ENCODE peak calls at places on chromosomes 3 and 15, in ten cellular contexts. One of them, this sample, is unnamed.

GRCh38 chr3:124492824-124493223 is 237.4 kb upstream of the UMPS start:
- DNase-seq in endodermal cell: peak; percentile 92
- DNase-seq in sigmoid colon: no peak
- DNase-seq in HCT116: peak; percentile 54
- DNase-seq in pancreas: peak; percentile 44
- DNase-seq in psoas muscle: no peak
- DNase-seq in lower lobe of right lung: peak; percentile 49
- DNase-seq in body of pancreas: peak; percentile 73
- DNase-seq in ascending aorta: no peak
- DNase-seq in tibial artery: no peak
- DNase-seq in this sample: no peak

GRCh38 chr3:158452324-158452723 is 118.7 kb upstream of the MLF1 start:
- DNase-seq in endodermal cell: no peak
- DNase-seq in sigmoid colon: no peak
- DNase-seq in HCT116: no peak
- DNase-seq in pancreas: no peak
- DNase-seq in psoas muscle: no peak
- DNase-seq in lower lobe of right lung: no peak
- DNase-seq in body of pancreas: no peak
- DNase-seq in ascending aorta: no peak
- DNase-seq in tibial artery: no peak
- DNase-seq in this sample: no peak

GRCh38 chr3:19190602-19191001 is 42.3 kb downstream of the KCNH8 start:
- DNase-seq in endodermal cell: no peak
- DNase-seq in sigmoid colon: no peak
- DNase-seq in HCT116: no peak
- DNase-seq in pancreas: no peak
- DNase-seq in psoas muscle: no peak
- DNase-seq in lower lobe of right lung: no peak
- DNase-seq in body of pancreas: no peak
- DNase-seq in ascending aorta: no peak
- DNase-seq in tibial artery: no peak
- DNase-seq in this sample: no peak

GRCh38 chr15:74370471-74370870 is 3.0 kb upstream of the CYP11A1 start:
- DNase-seq in endodermal cell: no peak
- DNase-seq in sigmoid colon: peak; percentile 24
- DNase-seq in HCT116: no peak
- DNase-seq in pancreas: no peak
- DNase-seq in psoas muscle: no peak
- DNase-seq in lower lobe of right lung: no peak
- DNase-seq in body of pancreas: no peak
- DNase-seq in ascending aorta: no peak
- DNase-seq in tibial artery: no peak
- DNase-seq in this sample: no peak

GRCh38 chr3:57061556-57061955 is 1.1 kb downstream of the SPATA12 start:
- DNase-seq in endodermal cell: no peak
- DNase-seq in sigmoid colon: no peak
- DNase-seq in HCT116: no peak
- DNase-seq in pancreas: no peak
- DNase-seq in psoas muscle: no peak
- DNase-seq in lower lobe of right lung: no peak
- DNase-seq in body of pancreas: no peak
- DNase-seq in ascending aorta: no peak
- DNase-seq in tibial artery: no peak
- DNase-seq in this sample: no peak

GRCh38 chr3:117706037-117706436 is 996.5 kb downstream of the TUSC7 start:
- DNase-seq in endodermal cell: no peak
- DNase-seq in sigmoid colon: no peak
- DNase-seq in HCT116: no peak
- DNase-seq in pancreas: no peak
- DNase-seq in psoas muscle: no peak
- DNase-seq in lower lobe of right lung: no peak
- DNase-seq in body of pancreas: no peak
- DNase-seq in ascending aorta: no peak
- DNase-seq in tibial artery: no peak
- DNase-seq in this sample: no peak

GRCh38 chr15:34987182-34987488 is 952 bp downstream of the ZNF770 start:
- DNase-seq in endodermal cell: no peak
- DNase-seq in sigmoid colon: no peak
- DNase-seq in HCT116: no peak
- DNase-seq in pancreas: no peak
- DNase-seq in psoas muscle: no peak
- DNase-seq in lower lobe of right lung: no peak
- DNase-seq in body of pancreas: no peak
- DNase-seq in ascending aorta: no peak
- DNase-seq in tibial artery: no peak
- DNase-seq in this sample: no peak

GRCh38 chr3:148833223-148833622 is 5.6 kb downstream of the CPB1 start:
- DNase-seq in endodermal cell: no peak
- DNase-seq in sigmoid colon: no peak
- DNase-seq in HCT116: no peak
- DNase-seq in pancreas: no peak
- DNase-seq in psoas muscle: no peak
- DNase-seq in lower lobe of right lung: no peak
- DNase-seq in body of pancreas: no peak
- DNase-seq in ascending aorta: no peak
- DNase-seq in tibial artery: no peak
- DNase-seq in this sample: no peak

GRCh38 chr3:17973559-17973906 is 231.1 kb upstream of the TBC1D5 start:
- DNase-seq in endodermal cell: no peak
- DNase-seq in sigmoid colon: no peak
- DNase-seq in HCT116: no peak
- DNase-seq in pancreas: no peak
- DNase-seq in psoas muscle: no peak
- DNase-seq in lower lobe of right lung: no peak
- DNase-seq in body of pancreas: no peak
- DNase-seq in ascending aorta: no peak
- DNase-seq in tibial artery: no peak
- DNase-seq in this sample: no peak

GRCh38 chr3:55647086-55647485 is 160.0 kb upstream of the WNT5A start:
- DNase-seq in endodermal cell: no peak
- DNase-seq in sigmoid colon: no peak
- DNase-seq in HCT116: no peak
- DNase-seq in pancreas: no peak
- DNase-seq in psoas muscle: no peak
- DNase-seq in lower lobe of right lung: no peak
- DNase-seq in body of pancreas: no peak
- DNase-seq in ascending aorta: no peak
- DNase-seq in tibial artery: no peak
- DNase-seq in this sample: no peak

GRCh38 chr3:57331078-57331477 is 38.6 kb upstream of the ASB14 start:
- DNase-seq in endodermal cell: no peak
- DNase-seq in sigmoid colon: no peak
- DNase-seq in HCT116: no peak
- DNase-seq in pancreas: no peak
- DNase-seq in psoas muscle: no peak
- DNase-seq in lower lobe of right lung: no peak
- DNase-seq in body of pancreas: no peak
- DNase-seq in ascending aorta: no peak
- DNase-seq in tibial artery: no peak
- DNase-seq in this sample: no peak

GRCh38 chr3:120094776-120095225 is 554 bp upstream of the GSK3B start:
- DNase-seq in endodermal cell: peak; percentile 100
- DNase-seq in sigmoid colon: peak; percentile 100
- DNase-seq in HCT116: no peak
- DNase-seq in pancreas: peak; percentile 99
- DNase-seq in psoas muscle: peak; percentile 100
- DNase-seq in lower lobe of right lung: peak; percentile 98
- DNase-seq in body of pancreas: peak; percentile 98
- DNase-seq in ascending aorta: peak; percentile 100
- DNase-seq in tibial artery: peak; percentile 100
- DNase-seq in this sample: peak; percentile 98

GRCh38 chr3:45659661-45660566 is 29.3 kb upstream of the SACM1L start:
- DNase-seq in endodermal cell: peak; percentile 93
- DNase-seq in sigmoid colon: peak; percentile 87
- DNase-seq in HCT116: peak; percentile 41
- DNase-seq in pancreas: no peak
- DNase-seq in psoas muscle: peak; percentile 82
- DNase-seq in lower lobe of right lung: peak; percentile 76
- DNase-seq in body of pancreas: peak; percentile 73
- DNase-seq in ascending aorta: peak; percentile 86
- DNase-seq in tibial artery: peak; percentile 84
- DNase-seq in this sample: peak; percentile 85

GRCh38 chr3:152874896-152875749 is 40.2 kb downstream of the P2RY1 start:
- DNase-seq in endodermal cell: no peak
- DNase-seq in sigmoid colon: no peak
- DNase-seq in HCT116: no peak
- DNase-seq in pancreas: no peak
- DNase-seq in psoas muscle: no peak
- DNase-seq in lower lobe of right lung: no peak
- DNase-seq in body of pancreas: no peak
- DNase-seq in ascending aorta: no peak
- DNase-seq in tibial artery: no peak
- DNase-seq in this sample: no peak

GRCh38 chr3:155442066-155442465 is 148.6 kb upstream of the STRIT1 start:
- DNase-seq in endodermal cell: no peak
- DNase-seq in sigmoid colon: no peak
- DNase-seq in HCT116: no peak
- DNase-seq in pancreas: no peak
- DNase-seq in psoas muscle: no peak
- DNase-seq in lower lobe of right lung: no peak
- DNase-seq in body of pancreas: no peak
- DNase-seq in ascending aorta: no peak
- DNase-seq in tibial artery: no peak
- DNase-seq in this sample: no peak

GRCh38 chr3:71510485-71510884 is 73.0 kb downstream of the FOXP1 start:
- DNase-seq in endodermal cell: peak; percentile 55
- DNase-seq in sigmoid colon: no peak
- DNase-seq in HCT116: no peak
- DNase-seq in pancreas: no peak
- DNase-seq in psoas muscle: no peak
- DNase-seq in lower lobe of right lung: no peak
- DNase-seq in body of pancreas: no peak
- DNase-seq in ascending aorta: no peak
- DNase-seq in tibial artery: no peak
- DNase-seq in this sample: no peak

GRCh38 chr3:8637348-8637747 is 7.2 kb downstream of the SSUH2 start:
- DNase-seq in endodermal cell: no peak
- DNase-seq in sigmoid colon: peak; percentile 4
- DNase-seq in HCT116: no peak
- DNase-seq in pancreas: no peak
- DNase-seq in psoas muscle: no peak
- DNase-seq in lower lobe of right lung: no peak
- DNase-seq in body of pancreas: no peak
- DNase-seq in ascending aorta: no peak
- DNase-seq in tibial artery: peak; percentile 17
- DNase-seq in this sample: no peak
- H3K27me3 ChIP-seq in endodermal cell: no peaks in the 10 kb centered on the region
- H3K27me3 ChIP-seq in sigmoid colon: no peaks in the 10 kb centered on the region
- H3K27me3 ChIP-seq in HCT116: no peaks in the 10 kb centered on the region
- H3K27me3 ChIP-seq in pancreas: no peaks in the 10 kb centered on the region
- H3K27me3 ChIP-seq in psoas muscle: no peaks in the 10 kb centered on the region
- H3K27me3 ChIP-seq in lower lobe of right lung: no peaks in the 10 kb centered on the region
- H3K27me3 ChIP-seq in body of pancreas: no peaks in the 10 kb centered on the region
- H3K27me3 ChIP-seq in ascending aorta: no peaks in the 10 kb centered on the region
- H3K27me3 ChIP-seq in tibial artery: no peaks in the 10 kb centered on the region
- H3K27me3 ChIP-seq in this sample: no peaks in the 10 kb centered on the region

DNA sequence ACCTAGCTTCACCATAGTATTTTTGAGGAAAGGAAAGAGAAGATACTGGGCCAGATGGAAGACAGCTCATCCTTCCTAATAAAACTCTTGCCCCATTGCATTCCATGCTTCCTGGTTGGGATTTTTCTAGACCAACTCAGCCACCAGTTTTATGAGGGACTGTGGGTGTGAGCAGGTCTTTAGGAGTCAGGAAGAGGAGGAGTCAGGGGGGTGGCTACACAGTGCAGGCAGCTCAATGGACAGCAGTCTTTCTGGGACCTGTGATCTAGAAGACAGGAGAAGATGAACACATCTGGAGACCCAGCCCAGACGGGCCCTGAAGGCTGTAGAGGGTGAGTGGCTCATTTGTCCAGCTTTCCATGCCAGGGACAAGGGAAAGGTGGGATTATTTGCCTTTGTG is at the start of gene NOX5:
- DNase-seq in endodermal cell: no peak
- DNase-seq in sigmoid colon: no peak
- DNase-seq in HCT116: no peak
- DNase-seq in pancreas: no peak
- DNase-seq in psoas muscle: no peak
- DNase-seq in lower lobe of right lung: no peak
- DNase-seq in body of pancreas: no peak
- DNase-seq in ascending aorta: no peak
- DNase-seq in tibial artery: no peak
- DNase-seq in this sample: no peak
- H3K4me1 ChIP-seq in endodermal cell: peaks cover 3% of the 10 kb centered on the region
- H3K4me1 ChIP-seq in sigmoid colon: no peaks in the 10 kb centered on the region
- H3K4me1 ChIP-seq in HCT116: no peaks in the 10 kb centered on the region
- H3K4me1 ChIP-seq in pancreas: no peaks in the 10 kb centered on the region
- H3K4me1 ChIP-seq in psoas muscle: no peaks in the 10 kb centered on the region
- H3K4me1 ChIP-seq in lower lobe of right lung: no peaks in the 10 kb centered on the region
- H3K4me1 ChIP-seq in body of pancreas: no peaks in the 10 kb centered on the region
- H3K4me1 ChIP-seq in ascending aorta: no peaks in the 10 kb centered on the region
- H3K4me1 ChIP-seq in tibial artery: no peaks in the 10 kb centered on the region
- H3K4me1 ChIP-seq in this sample: no peaks in the 10 kb centered on the region

DNA sequence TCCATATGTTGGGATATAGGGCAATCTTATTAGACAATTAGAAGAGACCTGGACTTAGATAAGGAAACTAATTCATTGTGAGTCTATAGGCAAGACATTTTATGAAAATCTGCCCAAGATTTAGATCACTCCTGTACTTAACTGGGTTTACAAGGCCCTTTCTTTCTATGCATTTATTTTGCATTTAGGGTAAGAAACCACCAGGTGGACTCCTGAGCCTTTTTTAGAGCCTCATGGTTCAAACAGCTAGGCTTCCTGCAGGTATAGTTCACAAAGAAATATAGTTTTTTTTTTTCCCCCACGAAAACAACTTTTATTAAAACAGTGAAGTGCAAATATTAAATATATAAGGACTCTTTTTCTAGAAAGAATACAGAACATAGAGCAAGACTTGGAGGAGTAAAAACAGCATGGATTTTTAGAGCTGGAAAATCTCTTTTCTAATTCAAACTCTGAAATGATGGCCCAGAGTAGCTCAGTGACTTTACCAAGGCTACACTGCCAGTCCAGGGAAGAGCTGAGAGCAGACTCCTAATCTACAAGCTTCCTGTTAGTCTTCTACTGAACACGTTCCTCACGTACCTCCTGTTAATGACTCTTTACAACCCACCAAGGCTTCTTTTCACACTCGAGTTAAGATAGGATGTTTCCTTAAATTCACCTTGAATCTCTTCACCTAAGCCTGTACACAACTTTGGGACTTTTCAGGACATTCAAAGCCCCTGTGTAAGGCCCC is 401.0 kb upstream of the ATP11B start:
- DNase-seq in endodermal cell: no peak
- DNase-seq in sigmoid colon: no peak
- DNase-seq in HCT116: no peak
- DNase-seq in pancreas: no peak
- DNase-seq in psoas muscle: no peak
- DNase-seq in lower lobe of right lung: no peak
- DNase-seq in body of pancreas: no peak
- DNase-seq in ascending aorta: no peak
- DNase-seq in tibial artery: no peak
- DNase-seq in this sample: no peak
- TF ChIP-seq CTCF in endodermal cell: peak; percentile 75
- TF ChIP-seq CTCF in sigmoid colon: no peak
- TF ChIP-seq CTCF in HCT116: no peak
- TF ChIP-seq CTCF in pancreas: no peak
- TF ChIP-seq CTCF in psoas muscle: no peak
- TF ChIP-seq CTCF in lower lobe of right lung: no peak
- TF ChIP-seq CTCF in body of pancreas: no peak
- TF ChIP-seq CTCF in ascending aorta: no peak
- TF ChIP-seq CTCF in tibial artery: no peak
- TF ChIP-seq CTCF in this sample: no peak

GRCh38 chr3:184549793-184550585 is 11.6 kb upstream of the EPHB3 start:
- DNase-seq in endodermal cell: no peak
- DNase-seq in sigmoid colon: no peak
- DNase-seq in HCT116: no peak
- DNase-seq in pancreas: no peak
- DNase-seq in psoas muscle: no peak
- DNase-seq in lower lobe of right lung: no peak
- DNase-seq in body of pancreas: peak; percentile 53
- DNase-seq in ascending aorta: no peak
- DNase-seq in tibial artery: peak; percentile 56
- DNase-seq in this sample: no peak
- H3K27me3 ChIP-seq in endodermal cell: no peaks in the 10 kb centered on the region
- H3K27me3 ChIP-seq in sigmoid colon: no peaks in the 10 kb centered on the region
- H3K27me3 ChIP-seq in HCT116: no peaks in the 10 kb centered on the region
- H3K27me3 ChIP-seq in pancreas: no peaks in the 10 kb centered on the region
- H3K27me3 ChIP-seq in psoas muscle: no peaks in the 10 kb centered on the region
- H3K27me3 ChIP-seq in lower lobe of right lung: peaks cover 14% of the 10 kb centered on the region
- H3K27me3 ChIP-seq in body of pancreas: no peaks in the 10 kb centered on the region
- H3K27me3 ChIP-seq in ascending aorta: no peaks in the 10 kb centered on the region
- H3K27me3 ChIP-seq in tibial artery: peaks cover 39% of the 10 kb centered on the region
- H3K27me3 ChIP-seq in this sample: peaks cover 3% of the 10 kb centered on the region

This sample was measured in upper lobe of right lung.